ENCODE peak calls at places on chromosomes 6 and 20, in nine cellular contexts. G is stimulated activated CD4-positive, alpha-beta T cell treated with anti-CD3 and anti-CD28 coated beads, Interleukin-4, amount 100 ng/mL, for 48 hours; T is NCI-H1930; B is A172; X is NCI-H1092 treated with DMSO at 0.1 percent for 48 hours; E is GM04504; C is colonic mucosa; N is activated CD4-positive, alpha-beta T cell treated with anti-CD3 and anti-CD28 coated beads for 48 hours; U is upper lobe of left lung. F is an unnamed sample.

GRCh38 chr6:33990061-33990541 is 155.8 kb downstream of the GRM4 start:
- DNase-seq in G (no peak), T (no peak), B (no peak), X (no peak), E (no peak), C (no peak), N (no peak), U (no peak), F (no peak)

GRCh38 chr6:138689849-138690248 is 83.7 kb upstream of the CCDC28A start:
- DNase-seq in G (no peak), T (no peak), B (no peak), X (no peak), E (no peak), C (no peak), N (no peak), U (no peak), F (no peak)

GRCh38 chr6:159467473-159468041 is 225.5 kb downstream of the SOD2 start:
- DNase-seq in G (no peak), T (no peak), B (peak; percentile 13), X (no peak), E (no peak), C (no peak), N (no peak), U (no peak), F (no peak)

GRCh38 chr6:10403385-10404106 is 11.3 kb downstream of the TFAP2A start:
- DNase-seq in G (no peak), T (no peak), B (peak; percentile 72), X (no peak), E (no peak), C (no peak), N (no peak), U (no peak), F (no peak)

GRCh38 chr6:54802775-54803631 is 43.6 kb upstream of the FAM83B start:
- DNase-seq in G (no peak), T (no peak), B (peak; percentile 49), X (no peak), E (peak; percentile 13), C (no peak), N (no peak), U (no peak), F (no peak)

GRCh38 chr20:8639112-8639778 is 429.6 kb upstream of the PLCB4 start:
- DNase-seq in G (no peak), T (no peak), B (no peak), X (no peak), E (no peak), C (no peak), N (no peak), U (no peak), F (no peak)

GRCh38 chr6:157982297-157982579 is 575 bp downstream of the SYNJ2 start:
- DNase-seq in G (no peak), T (no peak), B (no peak), X (peak; percentile 57), E (no peak), C (peak; percentile 73), N (peak; percentile 49), U (no peak), F (no peak)

GRCh38 chr6:101462576-101462975 is 69.1 kb downstream of the GRIK2 start:
- DNase-seq in G (no peak), T (no peak), B (no peak), X (no peak), E (no peak), C (no peak), N (no peak), U (no peak), F (peak; percentile 45)

GRCh38 chr6:170093658-170094596 is 197.0 kb downstream of the DLL1 start:
- DNase-seq in G (no peak), T (no peak), B (no peak), X (no peak), E (no peak), C (no peak), N (no peak), U (peak; percentile 85), F (no peak)

GRCh38 chr6:109507490-109508072 is 24.6 kb upstream of the ZBTB24 start:
- DNase-seq in G (no peak), T (no peak), B (no peak), X (no peak), E (no peak), C (no peak), N (no peak), U (no peak), F (no peak)

GRCh38 chr6:170042086-170042485 is 248.8 kb downstream of the DLL1 start:
- DNase-seq in G (no peak), T (no peak), B (no peak), X (no peak), E (no peak), C (no peak), N (no peak), U (no peak), F (no peak)

GRCh38 chr20:13105864-13106457 is 97.2 kb downstream of the SPTLC3 start:
- DNase-seq in G (no peak), T (no peak), B (peak; percentile 41), X (peak; percentile 27), E (peak; percentile 4), C (no peak), N (no peak), U (no peak), F (peak; percentile 51)

GRCh38 chr6:4133941-4134838 is 1.2 kb downstream of the ECI2 start:
- DNase-seq in G (peak; percentile 23), T (no peak), B (peak; percentile 33), X (no peak), E (no peak), C (peak; percentile 52), N (peak; percentile 60), U (no peak), F (peak; percentile 44)

GRCh38 chr20:32368930-32369329 is 10.8 kb downstream of the ASXL1 start:
- DNase-seq in G (no peak), T (no peak), B (peak; percentile 65), X (no peak), E (no peak), C (no peak), N (no peak), U (no peak), F (no peak)

GRCh38 chr6:3280866-3281465 is 22.2 kb downstream of the PSMG4 start:
- DNase-seq in G (no peak), T (no peak), B (no peak), X (no peak), E (no peak), C (no peak), N (no peak), U (no peak), F (no peak)

GRCh38 chr6:106973018-106973840 is 1.3 kb downstream of the CD24 start:
- DNase-seq in G (no peak), T (no peak), B (no peak), X (peak; percentile 63), E (no peak), C (peak; percentile 59), N (no peak), U (peak; percentile 82), F (no peak)

GRCh38 chr6:31578461-31579118 is 3.2 kb downstream of the TNF start:
- DNase-seq in G (no peak), T (no peak), B (peak; percentile 11), X (no peak), E (no peak), C (no peak), N (peak; percentile 47), U (no peak), F (no peak)

GRCh38 chr20:19885576-19885956 is 127.5 kb downstream of the RIN2 start:
- DNase-seq in G (no peak), T (no peak), B (no peak), X (no peak), E (no peak), C (no peak), N (no peak), U (no peak), F (no peak)

GRCh38 chr6:116059713-116060571 is 749 bp downstream of the FRK start:
- DNase-seq in G (no peak), T (no peak), B (no peak), X (no peak), E (no peak), C (peak; percentile 55), N (no peak), U (no peak), F (no peak)

GRCh38 chr20:4341804-4342560 is 326.6 kb upstream of the RNF24 start:
- DNase-seq in G (no peak), T (no peak), B (peak; percentile 79), X (no peak), E (peak; percentile 53), C (no peak), N (no peak), U (no peak), F (no peak)

GRCh38 chr6:15751721-15752350 is 89.0 kb upstream of the DTNBP1 start:
- DNase-seq in G (no peak), T (no peak), B (no peak), X (no peak), E (no peak), C (no peak), N (no peak), U (no peak), F (no peak)

GRCh38 chr6:163825033-163825432 is 410.5 kb downstream of the QKI start:
- DNase-seq in G (no peak), T (no peak), B (peak; percentile 58), X (no peak), E (no peak), C (no peak), N (no peak), U (no peak), F (no peak)

GRCh38 chr20:2899243-2899642 is 26.0 kb downstream of the PTPRA start:
- DNase-seq in G (peak; percentile 10), T (no peak), B (no peak), X (no peak), E (no peak), C (no peak), N (peak; percentile 40), U (no peak), F (no peak)

GRCh38 chr6:125839879-125840278 is 49.1 kb downstream of the NCOA7 start:
- DNase-seq in G (no peak), T (no peak), B (no peak), X (no peak), E (no peak), C (no peak), N (no peak), U (no peak), F (no peak)

GRCh38 chr6:152975204-152975915 is 7.5 kb downstream of the FBXO5 start:
- DNase-seq in G (no peak), T (no peak), B (no peak), X (no peak), E (no peak), C (no peak), N (no peak), U (no peak), F (no peak)

GRCh38 chr6:33967266-33967767 is 163.5 kb upstream of the MLN start:
- DNase-seq in G (no peak), T (no peak), B (no peak), X (no peak), E (no peak), C (no peak), N (no peak), U (no peak), F (no peak)

GRCh38 chr6:2853766-2854393 is 12.2 kb upstream of the SERPINB1 start:
- DNase-seq in G (peak; percentile 75), T (no peak), B (peak; percentile 93), X (no peak), E (peak; percentile 47), C (no peak), N (peak; percentile 91), U (no peak), F (no peak)

GRCh38 chr6:170096191-170096802 is 194.6 kb downstream of the DLL1 start:
- DNase-seq in G (no peak), T (no peak), B (no peak), X (no peak), E (no peak), C (no peak), N (no peak), U (peak; percentile 61), F (no peak)

GRCh38 chr20:37343212-37343993 is 2.5 kb upstream of the SRC start:
- DNase-seq in G (no peak), T (no peak), B (peak; percentile 24), X (no peak), E (no peak), C (peak; percentile 93), N (no peak), U (peak; percentile 82), F (no peak)

GRCh38 chr6:16747232-16748027 is 13.8 kb downstream of the ATXN1 start:
- DNase-seq in G (no peak), T (no peak), B (peak; percentile 71), X (no peak), E (no peak), C (no peak), N (no peak), U (no peak), F (peak; percentile 68)

GRCh38 chr6:452301-453067 is 60.9 kb downstream of the IRF4 start:
- DNase-seq in G (no peak), T (no peak), B (no peak), X (peak; percentile 32), E (peak; percentile 7), C (no peak), N (no peak), U (no peak), F (no peak)

F was measured in G401.